ENCODE peak calls at places on chromosomes 13 and 19, in four cellular contexts. Q is ascending aorta, Z is IMR-90, E is endodermal cell. N is an unnamed sample.

GRCh38 chr19:9144920-9145319 is 4.7 kb downstream of the ZNF317 start:
- DNase-seq in Q (no peak), Z (no peak), E (no peak), N (no peak)

GRCh38 chr13:50323440-50324070 is 308.3 kb downstream of the KCNRG start:
- DNase-seq in Q (no peak), Z (peak; percentile 96), E (no peak), N (peak; percentile 90)

GRCh38 chr19:10769533-10770491 is 51.9 kb downstream of the DNM2 start:
- DNase-seq in Q (no peak), Z (peak; percentile 26), E (peak; percentile 59), N (peak; percentile 26)

GRCh38 chr13:75416327-75417005 is 65.5 kb downstream of the TBC1D4 start:
- DNase-seq in Q (no peak), Z (no peak), E (peak; percentile 55), N (no peak)

GRCh38 chr13:58160980-58161379 is 529.4 kb downstream of the PCDH17 start:
- DNase-seq in Q (no peak), Z (no peak), E (no peak), N (no peak)

GRCh38 chr19:41697198-41697855 is 9.3 kb upstream of the CEACAM7 start:
- DNase-seq in Q (no peak), Z (no peak), E (peak; percentile 15), N (no peak)

GRCh38 chr19:584240-585001 is 5.3 kb upstream of the HCN2 start:
- DNase-seq in Q (no peak), Z (peak; percentile 27), E (peak; percentile 93), N (no peak)

GRCh38 chr13:111515648-111516047 is 195.2 kb downstream of the TEX29 start:
- DNase-seq in Q (no peak), Z (no peak), E (no peak), N (no peak)

GRCh38 chr19:55088543-55089265 is 13.0 kb downstream of the EPS8L1 start:
- DNase-seq in Q (no peak), Z (peak; percentile 43), E (peak; percentile 98), N (peak; percentile 41)

GRCh38 chr13:45178349-45179142 is 22.3 kb downstream of the KCTD4 start:
- DNase-seq in Q (no peak), Z (peak; percentile 93), E (no peak), N (peak; percentile 43)

GRCh38 chr13:104414771-104415170 is 1348.6 kb upstream of the SLC10A2 start:
- DNase-seq in Q (no peak), Z (no peak), E (no peak), N (peak; percentile 57)

DNA sequence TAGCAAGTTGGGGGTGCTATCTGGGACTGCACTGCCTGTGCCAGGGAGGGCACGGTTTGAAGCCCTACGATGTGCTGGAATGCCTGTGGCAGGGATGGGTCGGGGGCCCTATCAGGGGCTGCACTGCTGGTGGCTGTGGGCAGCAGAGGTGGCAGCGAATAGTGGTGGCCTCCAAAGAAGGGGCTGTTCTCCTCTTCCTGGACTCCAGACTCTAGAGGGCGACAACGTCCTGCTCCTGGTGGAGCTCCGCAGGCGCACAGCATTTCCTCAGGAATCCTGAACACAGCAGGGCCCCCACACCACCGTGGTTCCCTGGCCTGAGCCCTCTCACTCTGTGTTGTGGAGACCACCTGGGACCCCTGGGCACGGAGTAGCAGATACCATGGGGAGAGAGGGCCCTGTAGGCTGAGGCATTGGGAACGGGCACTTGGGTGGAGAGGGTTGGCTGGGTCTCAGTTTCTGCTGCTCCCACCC is 145.6 kb downstream of the TNFRSF19 start:
- DNase-seq in Q (no peak), Z (no peak), E (peak; percentile 86), N (no peak)
- TF ChIP-seq CTCF in Q (no peak), Z (peak; percentile 25), E (peak; percentile 74), N (peak; percentile 58)

GRCh38 chr13:77139311-77139710 is 112.4 kb upstream of the FBXL3 start:
- DNase-seq in Q (no peak), Z (peak; percentile 55), E (no peak), N (no peak)

GRCh38 chr13:77143325-77143907 is 116.5 kb upstream of the FBXL3 start:
- DNase-seq in Q (no peak), Z (peak; percentile 52), E (no peak), N (peak; percentile 97)

GRCh38 chr13:77136902-77137420 is 110.0 kb upstream of the FBXL3 start:
- DNase-seq in Q (no peak), Z (peak; percentile 95), E (no peak), N (peak; percentile 49)

DNA sequence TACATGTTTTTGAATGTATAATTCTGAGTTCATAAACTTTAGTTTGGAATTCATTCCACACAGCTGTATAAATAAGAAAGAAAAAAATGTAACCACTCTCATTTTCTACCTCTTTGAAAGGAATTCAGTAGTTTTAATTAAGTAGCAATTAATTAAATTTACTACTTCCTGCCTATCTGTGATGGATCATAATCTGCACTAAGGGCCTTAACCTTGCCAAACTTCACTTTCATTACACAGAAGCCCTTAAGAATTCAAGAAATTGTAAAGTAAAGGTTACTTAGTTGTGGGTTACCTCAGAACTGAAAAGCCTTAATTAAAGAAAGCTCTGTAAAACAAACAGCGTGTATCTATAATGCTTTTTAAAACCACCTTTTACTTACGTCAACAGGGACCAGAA is 111.9 kb upstream of the FBXL3 start:
- DNase-seq in Q (no peak), Z (no peak), E (no peak), N (no peak)
- H3K36me3 ChIP-seq in Q (peaks cover 13% of the 10 kb centered on the region), Z (peaks cover 15% of the 10 kb centered on the region), E (peaks cover 16% of the 10 kb centered on the region), N (peaks cover 3% of the 10 kb centered on the region)

GRCh38 chr13:61954092-61954491 is 538.4 kb upstream of the PCDH20 start:
- DNase-seq in Q (no peak), Z (peak; percentile 0), E (no peak), N (peak; percentile 34)
- TF ChIP-seq CTCF in Q (peak; percentile 10), Z (no peak), E (peak; percentile 76), N (peak; percentile 21)

GRCh38 chr19:49654581-49654980 is 11.1 kb downstream of the IRF3 start:
- DNase-seq in Q (no peak), Z (no peak), E (no peak), N (no peak)
- H3K36me3 ChIP-seq in Q (peaks cover 89% of the 10 kb centered on the region), Z (peaks cover 82% of the 10 kb centered on the region), E (peaks cover 68% of the 10 kb centered on the region), N (peaks cover 48% of the 10 kb centered on the region)

GRCh38 chr19:29690842-29691241 is 24.2 kb downstream of the C19orf12 start:
- DNase-seq in Q (no peak), Z (peak; percentile 49), E (peak; percentile 79), N (peak; percentile 22)
- TF ChIP-seq CTCF in Q (peak; percentile 26), Z (peak; percentile 53), E (peak; percentile 75), N (peak; percentile 46)

GRCh38 chr13:43687038-43687437 is 99.7 kb downstream of the ENOX1 start:
- DNase-seq in Q (no peak), Z (no peak), E (no peak), N (no peak)
- H3K36me3 ChIP-seq in Q (no peaks in the 10 kb centered on the region), Z (no peaks in the 10 kb centered on the region), E (no peaks in the 10 kb centered on the region), N (no peaks in the 10 kb centered on the region)

GRCh38 chr13:98349731-98350305 is 172.7 kb upstream of the RNF113B start:
- DNase-seq in Q (no peak), Z (no peak), E (peak; percentile 87), N (no peak)
- TF ChIP-seq CTCF in Q (no peak), Z (no peak), E (peak; percentile 75), N (peak; percentile 5)

GRCh38 chr13:113469582-113469981 is 16.3 kb upstream of the ADPRHL1 start:
- DNase-seq in Q (no peak), Z (no peak), E (no peak), N (no peak)
- H3K36me3 ChIP-seq in Q (peaks cover 22% of the 10 kb centered on the region), Z (peaks cover 22% of the 10 kb centered on the region), E (peaks cover 47% of the 10 kb centered on the region), N (peaks cover 6% of the 10 kb centered on the region)

N was measured in bronchial epithelial cell.